ENCODE peak calls at places on chromosome 1, in seven cellular contexts. J, A, F, U, S, H and L are unnamed samples.

GRCh38 chr1:199096601-199097000 is 457.8 kb downstream of the PTPRC start:
- DNase-seq in J (no peak), A (no peak), U (no peak), H (no peak), F (no peak), S (no peak), L (no peak)

GRCh38 chr1:156961709-156962108 is 41.3 kb downstream of the LRRC71 start:
- DNase-seq in H (no peak), J (peak; percentile 59), F (no peak), A (no peak), S (no peak), U (no peak), L (no peak)

GRCh38 chr1:224058303-224058702 is 55.6 kb upstream of the FBXO28 start:
- DNase-seq in A (no peak), H (no peak), U (peak; percentile 76), J (no peak), S (peak; percentile 51), F (no peak), L (no peak)

GRCh38 chr1:13801232-13801631 is 101.2 kb downstream of the PRDM2 start:
- DNase-seq in A (no peak), U (no peak), H (no peak), S (no peak), F (peak; percentile 40), J (no peak), L (no peak)

GRCh38 chr1:194846488-194846887 is 1660.1 kb upstream of the B3GALT2 start:
- DNase-seq in S (no peak), U (no peak), J (no peak), A (no peak), F (no peak), H (no peak), L (no peak)

GRCh38 chr1:152151646-152152045 is 7.4 kb downstream of the RPTN start:
- DNase-seq in U (no peak), H (no peak), A (no peak), F (no peak), S (no peak), J (no peak), L (no peak)

GRCh38 chr1:66752671-66753371 is 562 bp downstream of the DYNLT5 start:
- DNase-seq in S (no peak), U (no peak), H (no peak), J (no peak), F (no peak), A (no peak), L (no peak)

GRCh38 chr1:31476891-31477846 is 64.2 kb downstream of the SERINC2 start:
- DNase-seq in H (no peak), U (no peak), F (no peak), J (peak; percentile 64), S (no peak), A (no peak), L (no peak)

GRCh38 chr1:87410771-87411170 is 82.1 kb downstream of the LMO4 start:
- DNase-seq in S (no peak), U (peak; percentile 17), H (no peak), A (no peak), F (peak; percentile 54), J (no peak), L (no peak)

GRCh38 chr1:42744030-42744413 is 4.0 kb upstream of the CLDN19 start:
- DNase-seq in A (no peak), S (no peak), J (no peak), U (no peak), H (no peak), F (no peak), L (no peak)

DNA sequence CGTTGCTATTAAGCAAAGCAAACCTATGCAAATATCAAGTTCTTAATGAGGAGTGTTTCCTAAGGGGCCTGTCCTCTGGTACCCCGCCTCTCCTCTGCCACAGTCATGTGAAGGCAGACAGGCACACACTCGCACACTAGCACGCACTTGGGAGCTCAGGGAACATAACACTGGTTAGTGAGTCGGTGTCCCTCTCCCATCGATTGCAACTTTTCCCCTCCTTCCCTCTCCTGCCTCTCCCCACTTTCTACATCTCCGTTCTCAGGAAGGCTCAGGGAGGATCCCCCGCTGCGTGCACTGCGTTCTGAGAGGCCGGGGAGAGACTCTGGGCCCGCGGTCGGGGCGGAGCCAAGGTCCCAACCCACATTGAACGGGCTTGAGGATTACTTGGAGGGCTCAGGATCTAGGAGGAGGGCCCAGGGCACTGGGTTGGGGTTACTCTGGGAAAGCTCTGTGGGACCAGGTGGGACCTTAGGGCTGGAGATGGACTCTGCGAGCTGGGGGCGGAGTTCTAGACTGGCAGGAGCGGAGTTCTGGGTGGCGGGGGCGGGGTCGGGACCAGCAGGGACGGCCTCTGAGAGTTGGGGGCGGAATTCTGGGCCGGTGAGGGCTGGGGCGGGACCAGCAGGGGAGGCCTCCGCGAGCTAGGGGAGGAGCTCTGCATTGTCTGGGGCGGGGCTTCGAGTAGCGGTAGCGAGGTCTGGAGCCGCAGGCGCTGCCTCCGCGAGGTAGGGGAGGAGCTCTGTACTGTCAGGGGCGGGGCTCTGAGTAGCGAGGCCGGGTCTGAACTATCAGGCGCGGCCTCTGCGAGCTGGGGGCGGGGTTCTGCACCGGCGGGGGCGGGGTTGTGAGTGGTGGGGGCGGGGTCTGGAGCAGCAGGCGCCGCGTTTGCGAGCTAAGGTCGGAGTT is 533 bp upstream of the LEPR start:
- DNase-seq in U (peak; percentile 97), F (peak; percentile 99), J (peak; percentile 97), A (peak; percentile 88), S (peak; percentile 98), H (peak; percentile 97), L (peak; percentile 97)
- TF ChIP-seq CTCF in U (no peak), F (no peak), J (no peak), A (no peak), S (no peak), H (no peak), L (no peak)

DNA sequence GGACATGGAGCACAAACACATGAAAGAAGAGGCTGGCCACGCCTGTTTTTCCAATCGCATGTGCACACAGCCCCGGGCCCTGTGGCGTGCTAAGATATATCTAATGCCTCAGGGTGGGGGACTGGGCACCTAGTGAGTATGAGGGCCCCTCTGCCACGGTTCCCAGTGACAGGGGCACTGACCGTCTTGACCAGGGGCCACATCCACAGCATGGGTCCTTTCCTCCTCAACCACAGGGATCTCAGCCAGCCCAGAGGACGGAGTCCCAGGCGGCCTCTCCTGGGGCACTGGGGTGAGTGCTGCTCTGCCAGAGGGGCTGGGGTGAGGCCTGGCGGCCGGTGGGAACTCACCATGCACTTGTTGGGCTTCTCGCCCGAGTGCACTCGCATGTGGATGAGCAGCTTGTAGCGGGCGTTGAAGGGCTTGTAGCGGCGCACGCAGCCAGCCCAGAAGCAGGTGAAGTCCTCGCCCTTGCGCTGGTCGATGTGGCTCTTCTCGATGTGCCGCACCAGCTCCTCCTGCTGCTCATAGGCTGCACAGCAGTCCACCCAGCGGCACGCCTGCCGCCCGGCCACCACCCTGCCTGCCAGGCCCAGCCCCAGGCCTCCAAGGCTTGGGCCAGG is 134.7 kb downstream of the DMRTB1 start:
- DNase-seq in H (no peak), S (no peak), J (no peak), A (no peak), F (peak; percentile 47), U (no peak), L (no peak)
- TF ChIP-seq CTCF in H (no peak), S (peak; percentile 48), J (peak; percentile 27), A (no peak), F (peak; percentile 27), U (peak; percentile 19), L (peak; percentile 12)

DNA sequence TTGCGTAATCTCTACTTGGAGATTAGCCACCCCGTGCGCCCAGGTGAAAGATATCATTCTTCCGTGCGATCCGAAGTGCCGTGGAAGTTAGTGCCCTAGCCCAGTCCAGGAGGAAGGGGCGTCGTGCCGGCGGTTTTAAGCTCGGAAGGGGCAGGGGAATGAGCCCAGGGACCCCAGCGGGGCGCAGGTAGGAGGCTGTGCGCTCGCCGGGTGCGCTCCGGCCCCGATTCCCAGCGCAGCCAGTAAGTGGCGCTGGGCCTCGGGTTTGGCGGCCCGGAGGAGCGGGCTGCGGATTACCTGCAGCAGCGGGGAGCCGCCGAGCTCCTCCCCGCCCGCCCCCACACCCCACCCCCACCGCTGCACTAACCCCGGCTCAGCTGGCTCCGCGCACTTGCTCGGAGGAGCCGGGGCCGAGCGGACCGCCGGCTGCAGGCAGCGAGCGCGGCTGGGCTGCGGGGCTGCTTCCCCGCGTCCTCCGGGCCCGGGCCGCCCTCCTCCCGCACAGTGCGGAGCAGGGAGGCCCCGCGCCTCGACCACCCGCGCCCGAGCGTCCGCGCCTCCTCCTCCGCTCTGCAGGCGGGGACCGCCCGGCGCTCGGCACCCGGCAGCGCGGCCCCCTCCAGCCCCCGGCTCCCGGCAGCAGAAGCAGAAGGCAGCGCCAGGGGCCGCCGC is at the start of gene RYR2:
- DNase-seq in J (no peak), H (no peak), F (no peak), S (no peak), U (no peak), A (no peak), L (no peak)
- TF ChIP-seq CTCF in J (no peak), H (no peak), F (no peak), S (peak; percentile 33), U (no peak), A (no peak), L (no peak)

GRCh38 chr1:240608707-240609106 is 3.2 kb downstream of the GREM2 start:
- DNase-seq in F (no peak), H (no peak), S (no peak), U (no peak), A (no peak), J (peak; percentile 4), L (peak; percentile 25)
- TF ChIP-seq CTCF in F (no peak), H (peak; percentile 58), S (peak; percentile 54), U (peak; percentile 40), A (peak; percentile 29), J (peak; percentile 63), L (peak; percentile 29)

GRCh38 chr1:189678779-189679178 is 798.9 kb downstream of the BRINP3 start:
- DNase-seq in J (no peak), F (no peak), A (no peak), S (no peak), U (no peak), H (no peak), L (no peak)
- TF ChIP-seq CTCF in J (peak; percentile 53), F (no peak), A (no peak), S (peak; percentile 12), U (peak; percentile 20), H (no peak), L (peak; percentile 20)